ENCODE peak calls at places on chromosomes 13 and 19, in seven cellular contexts. K is foreskin fibroblast; W is Caco-2; Y is heart left ventricle; D is cardiac fibroblast; G is stimulated activated effector memory CD8-positive, alpha-beta T cell treated with anti-CD3 and anti-CD28 coated beads, Interleukin-12 subunit alpha, Interleukin-12 subunit beta, amount 100 ng/mL, for 72 hours; T is T-helper 9 cell. X is an unnamed sample.

GRCh38 chr19:29528350-29528945 is 2.7 kb downstream of the VSTM2B start:
- DNase-seq in D (peak; percentile 77), Y (peak; percentile 51), W (no peak), T (peak; percentile 16), K (peak; percentile 85), G (peak; percentile 56), X (peak; percentile 5)

GRCh38 chr13:66313408-66313807 is 916.7 kb downstream of the PCDH9 start:
- DNase-seq in T (no peak), G (no peak), D (peak; percentile 68), W (no peak), K (peak; percentile 22), Y (no peak), X (no peak)

GRCh38 chr19:29054886-29055675 is 157.9 kb downstream of the UQCRFS1 start:
- DNase-seq in K (no peak), G (no peak), Y (no peak), D (no peak), T (no peak), W (no peak), X (no peak)

GRCh38 chr19:12484371-12485322 is at the start of gene ZNF709:
- DNase-seq in W (peak; percentile 89), D (peak; percentile 90), T (peak; percentile 82), Y (peak; percentile 93), K (peak; percentile 92), G (peak; percentile 85), X (peak; percentile 30)

GRCh38 chr13:41408061-41408460 is 49.3 kb upstream of the RGCC start:
- DNase-seq in D (no peak), Y (no peak), K (peak; percentile 50), T (no peak), G (no peak), W (no peak), X (no peak)

GRCh38 chr19:49812452-49812996 is 568 bp downstream of the FUZ start:
- DNase-seq in T (no peak), Y (no peak), D (no peak), G (no peak), W (no peak), K (no peak), X (no peak)

GRCh38 chr13:66489172-66489571 is 741.0 kb downstream of the PCDH9 start:
- DNase-seq in W (no peak), Y (no peak), D (no peak), G (no peak), T (no peak), K (no peak), X (no peak)

GRCh38 chr13:20125129-20125782 is 35.6 kb downstream of the GJA3 start:
- DNase-seq in D (peak; percentile 81), K (peak; percentile 67), W (peak; percentile 1), G (no peak), Y (no peak), T (no peak), X (peak; percentile 27)

GRCh38 chr19:39070888-39071287 is 13.3 kb upstream of the ACP7 start:
- DNase-seq in G (no peak), Y (no peak), K (peak; percentile 36), W (no peak), D (no peak), T (no peak), X (no peak)

GRCh38 chr13:101639711-101640110 is 187.2 kb downstream of the ITGBL1 start:
- DNase-seq in D (no peak), Y (no peak), W (no peak), T (no peak), K (peak; percentile 20), G (no peak), X (no peak)

GRCh38 chr13:33249066-33249465 is 36.5 kb downstream of the STARD13 start:
- DNase-seq in D (no peak), W (no peak), Y (no peak), G (no peak), T (no peak), K (peak; percentile 47), X (no peak)

GRCh38 chr19:10010939-10011338 is 635 bp upstream of the COL5A3 start:
- DNase-seq in G (no peak), K (no peak), T (no peak), W (no peak), D (no peak), Y (no peak), X (no peak)

GRCh38 chr19:35872180-35872579 is 3.8 kb downstream of the APLP1 start:
- DNase-seq in Y (no peak), W (no peak), K (no peak), G (no peak), D (no peak), T (no peak), X (no peak)

GRCh38 chr19:18150776-18151624 is 2.0 kb upstream of the PIK3R2 start:
- DNase-seq in G (no peak), W (no peak), K (no peak), Y (no peak), T (no peak), D (no peak), X (no peak)

GRCh38 chr13:105370011-105370645 is 1165.3 kb downstream of the EFNB2 start:
- DNase-seq in T (no peak), W (no peak), Y (no peak), G (no peak), D (no peak), K (no peak), X (no peak)

GRCh38 chr19:39106201-39106600 is 19.4 kb upstream of the PAK4 start:
- DNase-seq in W (no peak), D (no peak), T (no peak), G (no peak), K (peak; percentile 14), Y (no peak), X (no peak)

GRCh38 chr13:83780201-83780600 is 102.1 kb downstream of the SLITRK1 start:
- DNase-seq in W (peak; percentile 47), D (peak; percentile 58), Y (no peak), K (peak; percentile 46), G (no peak), T (no peak), X (no peak)

GRCh38 chr13:85828094-85828684 is 29.0 kb upstream of the SLITRK6 start:
- DNase-seq in W (no peak), G (no peak), T (no peak), Y (no peak), D (peak; percentile 38), K (peak; percentile 40), X (no peak)

GRCh38 chr13:29707876-29708543 is 112.5 kb upstream of the SLC7A1 start:
- DNase-seq in K (peak; percentile 76), T (peak; percentile 18), Y (peak; percentile 33), G (peak; percentile 18), D (peak; percentile 51), W (peak; percentile 69), X (no peak)

GRCh38 chr13:109199280-109199679 is 569.9 kb downstream of the MYO16 start:
- DNase-seq in Y (no peak), D (no peak), K (no peak), G (no peak), T (no peak), W (no peak), X (no peak)

GRCh38 chr19:12956446-12957388 is at the start of gene GADD45GIP1:
- DNase-seq in T (peak; percentile 67), Y (peak; percentile 79), K (peak; percentile 90), G (peak; percentile 83), D (peak; percentile 80), W (peak; percentile 86), X (no peak)

GRCh38 chr19:50488795-50489194 is 12.1 kb upstream of the GARIN5A start:
- DNase-seq in G (no peak), D (no peak), K (no peak), Y (no peak), T (no peak), W (no peak), X (no peak)